ENCODE peak calls at places on chromosomes 12 and 14, in five cellular contexts. P is astrocyte of the spinal cord, F is MM.1S, I is brain microvascular endothelial cell, N is kidney. V is an unnamed sample.

GRCh38 chr12:12881495-12881894 is 9.9 kb upstream of the GPRC5A start:
- DNase-seq in P (peak), F (no peak), I (no peak), N (no peak), V (no peak)

GRCh38 chr14:99537399-99537798 is 56.2 kb downstream of the CCNK start:
- DNase-seq in P (peak), F (no peak), I (peak), N (no peak), V (no peak)

GRCh38 chr14:61107148-61107641 is 126.2 kb downstream of the SLC38A6 start:
- DNase-seq in P (no peak), F (no peak), I (no peak), N (no peak), V (no peak)

GRCh38 chr12:66776974-66777373 is 98.1 kb upstream of the GRIP1 start:
- DNase-seq in P (no peak), F (peak), I (no peak), N (no peak), V (no peak)

GRCh38 chr12:88665051-88665450 is 84.8 kb upstream of the KITLG start:
- DNase-seq in P (peak), F (no peak), I (peak), N (no peak), V (no peak)

GRCh38 chr12:111045941-111046340 is 125.6 kb upstream of the MYL2 start:
- DNase-seq in P (no peak), F (no peak), I (no peak), N (peak), V (no peak)

GRCh38 chr14:52825085-52825484 is 33.7 kb upstream of the GNPNAT1 start:
- DNase-seq in P (no peak), F (no peak), I (no peak), N (no peak), V (no peak)

GRCh38 chr14:70822706-70823185 is 13.4 kb upstream of the MAP3K9 start:
- DNase-seq in P (no peak), F (peak), I (no peak), N (peak), V (peak)

GRCh38 chr14:35883677-35884293 is 57.6 kb downstream of the BRMS1L start:
- DNase-seq in P (peak), F (peak), I (peak), N (no peak), V (peak)

GRCh38 chr12:56293785-56294184 is 6.3 kb downstream of the CS start:
- DNase-seq in P (no peak), F (no peak), I (no peak), N (no peak), V (no peak)

GRCh38 chr14:92724516-92725340 is 23.7 kb downstream of the LGMN start:
- DNase-seq in P (no peak), F (no peak), I (no peak), N (peak), V (no peak)

GRCh38 chr14:56100556-56100955 is 17.7 kb upstream of the PELI2 start:
- DNase-seq in P (no peak), F (no peak), I (peak), N (no peak), V (no peak)

GRCh38 chr14:41343857-41344256 is 262.8 kb upstream of the LRFN5 start:
- DNase-seq in P (no peak), F (no peak), I (no peak), N (no peak), V (no peak)

GRCh38 chr12:19088576-19088975 is 41.0 kb upstream of the PLEKHA5 start:
- DNase-seq in P (no peak), F (no peak), I (no peak), N (no peak), V (no peak)

GRCh38 chr12:29073631-29074239 is 75.3 kb upstream of the FAR2 start:
- DNase-seq in P (peak), F (peak), I (peak), N (no peak), V (peak)

GRCh38 chr14:95428557-95428956 is 87.9 kb downstream of the SYNE3 start:
- DNase-seq in P (no peak), F (no peak), I (no peak), N (no peak), V (no peak)

GRCh38 chr14:63860146-63860545 is 7.3 kb downstream of the SYNE2 start:
- DNase-seq in P (no peak), F (no peak), I (no peak), N (no peak), V (no peak)

GRCh38 chr12:44875417-44875953 is 630 bp downstream of the NELL2 start:
- DNase-seq in P (no peak), F (no peak), I (no peak), N (no peak), V (no peak)

GRCh38 chr12:44875954-44876553 is at the start of gene NELL2:
- DNase-seq in P (peak), F (peak), I (no peak), N (peak), V (peak)

GRCh38 chr12:44876554-44877275 is 600 bp upstream of the NELL2 start:
- DNase-seq in P (peak), F (peak), I (no peak), N (peak), V (peak)

GRCh38 chr12:44874981-44875416 is 1.1 kb downstream of the NELL2 start:
- DNase-seq in P (no peak), F (peak), I (no peak), N (no peak), V (no peak)

DNA sequence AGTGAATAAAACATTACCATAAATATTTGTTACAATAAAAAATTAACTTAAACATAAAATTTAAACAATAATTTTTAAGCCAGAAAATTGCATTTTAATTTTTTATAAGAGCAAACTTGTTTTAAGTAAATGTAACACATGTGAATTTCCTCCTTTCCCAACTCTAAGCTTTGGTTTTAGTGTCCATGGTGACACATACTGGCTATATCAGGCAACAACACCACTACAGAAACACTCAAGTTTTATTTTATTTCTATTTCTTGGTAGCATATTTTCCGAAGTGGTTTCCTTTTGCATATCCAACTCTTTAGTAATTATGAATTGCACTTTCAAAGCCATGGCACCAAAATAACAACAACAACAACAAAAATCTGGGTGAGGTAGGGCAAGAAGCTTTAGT is 2.2 kb downstream of the NELL2 start:
- DNase-seq in P (peak), F (peak), I (no peak), N (no peak), V (no peak)
- H3K4me3 ChIP-seq in P (no peak), F (no peak), I (no peak), N (no peak), V (no peak)

DNA sequence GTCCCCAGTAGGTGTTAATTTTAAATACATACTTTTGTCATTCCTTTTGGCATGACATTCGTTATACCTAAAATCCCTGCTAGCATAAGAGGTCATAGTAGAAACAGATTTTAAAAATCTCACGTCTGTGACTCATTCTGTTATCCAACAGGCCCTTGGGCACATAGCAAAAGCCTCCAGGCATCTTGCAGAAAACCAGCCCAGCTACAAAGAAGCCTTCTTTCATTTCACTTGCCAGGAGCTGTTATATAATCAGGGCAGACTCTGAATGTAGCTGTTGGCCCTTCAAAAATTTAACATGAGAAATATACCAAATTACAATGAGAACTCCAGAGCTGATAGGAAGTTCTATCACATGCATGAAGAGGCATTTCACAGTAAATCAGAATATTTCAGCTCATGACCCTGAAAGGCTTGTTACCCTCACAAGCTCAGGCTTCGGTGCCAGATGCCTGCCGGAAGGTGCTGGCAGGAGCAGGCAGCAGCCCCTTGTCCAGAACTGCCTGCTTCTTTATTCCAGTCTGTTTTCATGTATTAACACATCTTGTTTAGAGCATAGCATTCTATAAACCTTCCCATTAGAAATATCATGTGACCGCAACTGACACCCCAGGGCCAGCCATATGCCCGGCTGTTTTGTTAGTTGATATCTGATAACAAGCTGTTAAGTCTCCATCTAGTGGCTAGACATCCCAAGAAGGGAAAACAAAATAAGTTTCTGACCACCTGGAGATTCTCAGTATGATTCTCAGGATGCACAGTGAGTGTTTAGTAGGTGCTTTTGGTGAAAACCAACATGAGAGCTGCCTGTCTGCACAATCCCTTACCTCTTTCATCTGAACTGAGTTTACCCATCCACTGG is 17.8 kb downstream of the E2F7 start:
- DNase-seq in P (no peak), F (no peak), I (no peak), N (no peak), V (no peak)
- TF ChIP-seq CTCF in P (peak), F (no peak), I (peak), N (no peak), V (peak)

DNA sequence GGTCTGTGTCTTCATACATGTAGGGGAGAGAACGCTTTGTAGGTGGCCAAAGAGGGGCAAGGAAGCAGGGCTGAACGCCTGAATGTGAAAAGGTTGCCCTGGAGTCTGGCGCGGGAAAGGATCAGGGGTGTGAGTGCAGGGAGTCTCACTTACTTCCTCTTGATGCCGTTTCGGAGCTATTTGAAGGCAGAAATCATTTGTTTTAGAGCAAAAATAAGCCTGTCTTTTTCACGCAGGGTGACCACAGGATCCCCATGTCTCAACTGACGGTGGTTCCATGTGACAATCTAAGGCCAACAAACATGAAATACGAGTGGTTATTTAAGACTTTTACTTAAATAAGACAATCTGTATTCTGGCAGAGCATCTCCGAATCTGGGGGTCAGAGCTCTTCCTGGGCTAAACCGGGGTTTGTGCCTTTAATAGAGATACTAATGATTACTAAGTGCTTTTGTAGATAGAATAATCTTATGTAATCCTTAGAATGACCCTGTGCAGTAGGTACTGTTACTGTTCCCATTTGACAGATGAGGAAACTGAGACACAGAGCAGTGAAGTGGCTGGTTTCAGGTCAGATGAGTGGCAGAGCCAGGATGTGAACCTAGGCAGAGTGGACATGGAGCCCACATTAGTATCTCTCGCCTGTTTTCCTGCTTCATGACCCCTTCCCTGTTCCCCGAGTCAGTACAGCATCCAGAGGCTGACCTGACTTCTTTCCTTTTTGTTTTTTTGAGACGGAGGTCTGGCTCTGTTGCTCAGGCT is 1.9 kb downstream of the BRI3BP start:
- DNase-seq in P (no peak), F (no peak), I (no peak), N (no peak), V (no peak)
- H3K4me3 ChIP-seq in P (no peak), F (peak), I (no peak), N (no peak), V (peak)

GRCh38 chr14:106802413-106803364 is 1276.3 kb downstream of the TMEM121 start:
- DNase-seq in P (no peak), F (peak), I (no peak), N (no peak), V (peak)
- TF ChIP-seq CTCF in P (no peak), F (peak), I (no peak), N (no peak), V (peak)

V was measured in BE2C.